ENCODE peak calls at places on chromosomes 1 and 21, in six cellular contexts. F, P, C, X, W and T are unnamed samples. For H3K4me1, the result is how much of the 10 kb centered on the place peaks cover.

GRCh38 chr1:226862900-226863299 is 7.5 kb upstream of the PSEN2 start:
- DNase-seq in P (no peak), X (no peak), F (no peak), C (peak), W (no peak), T (no peak)

GRCh38 chr1:46611691-46612221 is 4.9 kb downstream of the MOB3C start:
- DNase-seq in C (no peak), X (no peak), P (no peak), F (no peak), W (peak), T (no peak)

GRCh38 chr1:229870381-229870780 is 196.7 kb upstream of the GALNT2 start:
- DNase-seq in F (no peak), X (no peak), W (no peak), C (no peak), P (no peak), T (no peak)

GRCh38 chr1:27057801-27058647 is 45.4 kb upstream of the TENT5B start:
- DNase-seq in P (no peak), W (peak), F (peak), C (peak), X (no peak), T (no peak)

GRCh38 chr1:2561898-2562895 is 6.0 kb downstream of the TNFRSF14 start:
- DNase-seq in X (no peak), P (no peak), F (peak), W (peak), C (no peak), T (no peak)

GRCh38 chr1:223664106-223664505 is 1.4 kb downstream of the CAPN8 start:
- DNase-seq in P (no peak), W (no peak), X (no peak), F (no peak), C (no peak), T (no peak)

GRCh38 chr1:61887921-61888564 is 145.8 kb downstream of the PATJ start:
- DNase-seq in P (no peak), W (no peak), F (no peak), C (peak), X (peak), T (no peak)

GRCh38 chr1:53135735-53136114 is 6.7 kb downstream of the SLC1A7 start:
- DNase-seq in F (no peak), C (peak), P (no peak), X (no peak), W (no peak), T (no peak)

GRCh38 chr1:230495891-230496385 is 69.8 kb upstream of the PGBD5 start:
- DNase-seq in P (no peak), X (no peak), W (no peak), C (peak), F (no peak), T (no peak)

GRCh38 chr1:65309317-65310077 is at the start of gene DNAJC6:
- DNase-seq in F (peak), X (peak), C (peak), W (peak), P (peak), T (peak)

GRCh38 chr1:110120960-110121561 is 8.8 kb downstream of the UBL4B start:
- DNase-seq in C (no peak), X (no peak), W (no peak), F (no peak), P (no peak), T (no peak)

GRCh38 chr1:39922139-39922757 is 20.5 kb upstream of the MYCL start:
- DNase-seq in C (peak), F (peak), W (no peak), P (no peak), X (no peak), T (peak)

GRCh38 chr1:50604580-50604979 is 181.3 kb upstream of the DMRTA2 start:
- DNase-seq in C (no peak), F (no peak), X (no peak), P (no peak), W (no peak), T (no peak)

GRCh38 chr1:32650752-32651460 is at the start of gene RBBP4:
- DNase-seq in F (peak), X (peak), C (peak), W (peak), P (peak), T (peak)

GRCh38 chr1:96764469-96764868 is 42.9 kb downstream of the PTBP2 start:
- DNase-seq in X (no peak), P (no peak), C (no peak), W (no peak), F (no peak), T (no peak)

GRCh38 chr1:200670215-200671118 is 760 bp upstream of the DDX59 start:
- DNase-seq in P (no peak), W (no peak), X (no peak), F (peak), C (peak), T (no peak)

GRCh38 chr1:228163776-228164534 is 1.6 kb upstream of the IBA57 start:
- DNase-seq in F (no peak), W (peak), C (no peak), X (no peak), P (no peak), T (no peak)

GRCh38 chr21:14526816-14527689 is 19.1 kb downstream of the SAMSN1 start:
- DNase-seq in C (no peak), F (no peak), P (no peak), W (no peak), X (no peak), T (no peak)
- H3K4me3 ChIP-seq in C (no peak), F (no peak), P (no peak), W (no peak), X (no peak), T (no peak)

GRCh38 chr1:114457675-114458074 is 53.3 kb downstream of the TRIM33 start:
- DNase-seq in F (no peak), W (no peak), C (peak), X (no peak), P (no peak), T (no peak)
- H3K27ac ChIP-seq in F (no peak), W (no peak), C (peak), X (peak), P (no peak), T (no peak)

DNA sequence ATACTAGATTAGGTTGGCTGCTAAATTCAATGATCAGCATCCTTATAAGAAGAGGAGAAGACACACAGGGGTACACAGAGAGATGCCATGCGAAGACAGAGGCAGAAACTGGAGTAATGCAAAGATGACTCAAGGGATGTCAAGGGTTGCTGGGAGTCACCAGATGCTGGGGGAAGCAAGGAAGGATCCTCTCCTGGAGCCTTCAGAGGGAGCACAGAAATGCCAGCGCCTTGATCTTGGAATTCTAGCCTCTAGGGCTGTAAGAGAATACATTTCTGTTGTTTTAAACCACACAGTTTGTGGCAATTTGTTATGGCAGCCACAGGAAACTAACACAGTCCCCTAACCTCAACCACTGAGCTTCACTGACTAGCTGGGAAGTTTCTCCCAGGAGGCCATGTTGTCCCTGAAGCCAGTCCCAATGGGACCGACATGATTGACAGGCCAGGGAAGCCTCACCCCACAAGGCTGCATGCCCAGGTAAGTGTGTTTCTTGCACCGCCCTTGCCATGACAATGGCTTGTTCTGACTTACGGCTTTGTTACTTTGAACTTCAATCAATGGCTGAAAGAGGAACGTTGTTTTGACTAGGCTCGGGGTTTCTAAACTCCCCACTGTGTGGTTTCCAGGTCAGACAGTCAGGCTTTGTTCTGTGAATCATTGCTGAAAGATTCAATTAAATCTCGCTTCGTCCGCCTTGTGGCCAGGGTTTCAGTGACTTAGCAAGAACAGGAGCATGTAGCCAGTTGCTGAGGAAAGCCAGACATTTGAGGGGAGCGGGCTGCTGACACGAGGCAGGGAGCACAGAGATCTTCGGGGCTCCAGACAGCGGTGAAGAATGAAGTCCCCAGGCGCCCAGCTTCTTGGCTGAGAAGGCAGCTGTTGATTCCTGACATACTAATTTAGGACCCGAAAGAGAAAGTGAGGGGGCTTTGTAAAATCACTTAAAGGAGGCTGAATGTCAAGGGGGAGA is 62.3 kb downstream of the RUNX1 start:
- DNase-seq in X (no peak), F (peak), C (peak), P (peak), W (no peak), T (no peak)
- H3K4me1 ChIP-seq in X (under half), F (under half), C (under half), P (half or more), W (under half), T (under half)

GRCh38 chr1:244843148-244843978 is 7.9 kb downstream of the COX20 start:
- DNase-seq in W (no peak), C (no peak), X (no peak), P (no peak), F (no peak), T (no peak)

GRCh38 chr1:244849189-244849866 is 13.9 kb downstream of the COX20 start:
- DNase-seq in F (no peak), P (no peak), C (no peak), X (no peak), W (no peak), T (no peak)

GRCh38 chr1:244844155-244845121 is 9.0 kb downstream of the COX20 start:
- DNase-seq in P (no peak), C (no peak), X (no peak), W (peak), F (no peak), T (no peak)

GRCh38 chr1:244850099-244850852 is 14.1 kb downstream of the HNRNPU start:
- DNase-seq in F (no peak), C (no peak), P (no peak), X (no peak), W (no peak), T (no peak)

DNA sequence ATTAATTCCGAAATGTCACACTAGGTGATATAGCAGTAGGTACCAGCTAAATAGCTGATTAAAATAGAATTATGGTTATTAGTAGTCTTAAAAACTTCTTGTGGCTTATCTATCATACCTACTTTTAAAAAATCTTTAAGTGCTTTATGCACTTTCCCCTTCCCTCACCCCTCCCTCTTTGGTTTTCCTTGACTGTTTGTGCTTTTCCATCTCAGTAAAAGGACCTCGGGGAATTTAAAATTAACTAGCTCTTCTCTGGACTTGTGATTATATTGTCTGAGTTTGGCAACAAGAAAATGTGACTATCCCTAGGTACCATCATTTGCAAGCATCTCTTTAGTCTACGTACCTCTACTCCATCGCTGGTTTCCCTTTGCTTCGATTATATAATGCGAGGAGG is 11.2 kb downstream of the COX20 start:
- DNase-seq in W (no peak), F (no peak), C (no peak), P (no peak), X (no peak), T (no peak)
- H3K4me3 ChIP-seq in W (no peak), F (no peak), C (no peak), P (no peak), X (no peak), T (no peak)